ENCODE peak calls at places on chromosome 10, in four cellular contexts. E, A, O and H are unnamed samples.

GRCh38 chr10:50946991-50947781 is 61.8 kb upstream of the A1CF start:
- DNase-seq in O (no peak), E (no peak), A (no peak), H (no peak)

GRCh38 chr10:120132811-120133210 is 240.3 kb downstream of the SEC23IP start:
- DNase-seq in E (no peak), O (no peak), A (no peak), H (no peak)

GRCh38 chr10:5589963-5590511 is 65.3 kb downstream of the CALML3 start:
- DNase-seq in A (peak; percentile 44), E (no peak), O (no peak), H (no peak)

GRCh38 chr10:123357363-123358075 is 203.3 kb downstream of the BUB3 start:
- DNase-seq in A (no peak), O (no peak), E (no peak), H (no peak)

GRCh38 chr10:21363087-21363752 is 162.3 kb downstream of the SKIDA1 start:
- DNase-seq in A (no peak), E (no peak), O (peak; percentile 18), H (no peak)

GRCh38 chr10:114550756-114551290 is 107.3 kb downstream of the ABLIM1 start:
- DNase-seq in O (peak; percentile 30), A (no peak), E (no peak), H (no peak)

GRCh38 chr10:3527869-3528268 is 257.1 kb downstream of the KLF6 start:
- DNase-seq in A (no peak), E (no peak), O (no peak), H (no peak)

GRCh38 chr10:44399478-44400451 is 14.9 kb upstream of the CXCL12 start:
- DNase-seq in A (no peak), E (no peak), O (no peak), H (no peak)

GRCh38 chr10:115956225-115957009 is 316.6 kb downstream of the GFRA1 start:
- DNase-seq in E (no peak), A (no peak), O (no peak), H (no peak)

GRCh38 chr10:126104767-126105166 is 208.4 kb downstream of the FANK1 start:
- DNase-seq in E (no peak), A (no peak), O (no peak), H (no peak)

GRCh38 chr10:110534571-110534970 is 32.9 kb upstream of the SMC3 start:
- DNase-seq in E (no peak), O (no peak), A (no peak), H (no peak)

DNA sequence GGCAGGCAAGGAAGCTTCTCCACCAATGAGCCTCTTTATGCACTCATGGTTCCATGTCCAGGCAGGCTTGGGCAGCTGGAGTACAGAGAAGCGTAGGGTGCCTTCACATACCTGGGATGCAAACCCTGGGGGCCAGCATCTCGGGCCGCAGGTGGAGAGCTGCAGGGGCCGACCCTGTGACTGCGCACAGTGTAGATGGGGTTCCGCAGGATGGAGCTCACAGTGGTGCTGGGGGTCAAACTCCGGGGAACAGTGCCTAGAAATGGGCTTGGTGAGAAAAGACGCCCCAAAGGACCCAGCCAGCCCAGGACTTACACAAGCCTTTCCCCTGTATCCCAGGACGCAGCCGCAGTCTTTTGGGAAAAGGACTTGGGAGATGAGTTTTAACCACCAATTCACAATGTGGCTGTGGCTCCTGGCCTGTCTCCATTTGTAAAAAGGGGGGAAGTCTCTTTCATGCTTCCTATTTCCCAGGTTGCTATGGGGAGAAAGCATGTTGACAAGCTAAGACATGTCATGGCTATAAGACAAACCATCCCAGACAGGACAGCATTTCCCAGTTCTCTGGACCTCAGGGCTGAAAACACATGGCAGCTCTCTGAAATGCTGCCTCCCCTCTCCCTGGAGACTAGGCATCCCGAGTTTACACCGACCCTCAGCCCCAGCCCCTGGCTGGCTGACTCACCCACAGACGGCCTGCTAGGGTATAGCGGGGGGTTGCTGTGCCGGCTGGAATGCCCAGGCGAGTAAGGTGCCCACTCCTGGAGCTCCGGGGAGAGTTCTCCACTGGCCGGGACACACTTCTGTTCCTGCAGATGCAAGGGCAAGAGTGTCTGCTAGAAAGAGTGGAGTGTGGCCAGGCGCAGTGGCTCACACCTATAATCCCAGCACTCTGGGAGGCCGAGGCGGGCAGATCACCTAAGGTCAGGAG is 107.1 kb downstream of the DLG5 start:
- DNase-seq in O (no peak), E (no peak), A (no peak), H (no peak)
- TF ChIP-seq CBX5 in O (no peak), E (no peak), A (no peak), H (no peak)

GRCh38 chr10:48800283-48800675 is 115.6 kb downstream of the WDFY4 start:
- DNase-seq in E (peak; percentile 34), A (peak; percentile 26), O (no peak), H (no peak)
- TF ChIP-seq CBX5 in E (no peak), A (no peak), O (no peak), H (no peak)

DNA sequence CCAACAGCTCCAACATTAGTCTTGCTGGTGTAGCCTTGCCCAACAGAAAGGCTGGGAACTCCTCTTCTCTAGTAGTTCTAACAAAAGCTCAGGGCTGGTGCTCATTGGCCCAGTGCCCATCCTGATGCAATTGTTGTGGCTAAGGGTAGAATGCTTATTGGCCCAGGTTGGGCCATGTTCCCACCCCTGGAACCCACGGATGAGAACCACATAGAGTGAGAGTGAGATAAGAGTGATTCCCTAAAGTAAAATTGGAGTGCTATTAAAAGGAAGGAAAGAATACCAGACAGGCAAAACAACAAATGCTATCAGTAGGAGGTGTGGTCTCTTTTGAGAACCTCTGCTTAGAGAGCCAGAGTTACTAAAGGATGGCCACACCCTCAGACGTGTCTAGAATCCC is 49.1 kb downstream of the LGI1 start:
- DNase-seq in A (no peak), O (no peak), E (no peak), H (no peak)
- TF ChIP-seq CBX5 in A (no peak), O (no peak), E (no peak), H (no peak)

GRCh38 chr10:103854687-103855423 is 521 bp downstream of the SH3PXD2A start:
- DNase-seq in O (no peak), A (no peak), E (no peak), H (peak; percentile 76)

GRCh38 chr10:103854265-103854686 is 1.1 kb downstream of the SH3PXD2A start:
- DNase-seq in A (no peak), O (peak; percentile 80), E (no peak), H (no peak)

GRCh38 chr10:103855852-103856496 is 598 bp upstream of the SH3PXD2A start:
- DNase-seq in O (peak; percentile 52), E (no peak), A (no peak), H (no peak)

GRCh38 chr10:103856497-103857175 is 1.3 kb upstream of the SH3PXD2A start:
- DNase-seq in A (no peak), E (no peak), O (peak; percentile 19), H (no peak)

GRCh38 chr10:103855424-103855823 is at the start of gene SH3PXD2A:
- DNase-seq in A (peak; percentile 15), E (no peak), O (peak; percentile 19), H (peak; percentile 78)
- TF ChIP-seq CBX5 in A (no peak), E (no peak), O (no peak), H (no peak)

GRCh38 chr10:11522821-11523245 is 88.6 kb downstream of the USP6NL start:
- DNase-seq in A (no peak), O (peak; percentile 89), E (no peak), H (no peak)
- TF ChIP-seq CBX5 in A (no peak), O (no peak), E (no peak), H (no peak)